ENCODE peak calls at places on chromosome 21, in seven cellular contexts. S is HuH-7, B is KBM-7, X is fibroblast of the aortic adventitia, Q is BE2C, L is H4, W is head of caudate nucleus. O is an unnamed sample.

GRCh38 chr21:14075346-14076142 is 135.2 kb downstream of the LIPI start:
- DNase-seq in L (no peak), X (no peak), W (no peak), Q (no peak), S (no peak), B (no peak), O (no peak)

GRCh38 chr21:36320421-36321324 is 676 bp downstream of the MORC3 start:
- DNase-seq in X (peak), S (peak), Q (no peak), B (peak), L (peak), W (peak), O (peak)

GRCh38 chr21:42547906-42548365 is 34.3 kb downstream of the SLC37A1 start:
- DNase-seq in S (no peak), X (no peak), Q (no peak), W (no peak), L (no peak), B (no peak), O (no peak)

GRCh38 chr21:33362044-33362555 is 37.3 kb downstream of the IFNAR1 start:
- DNase-seq in Q (no peak), B (peak), X (no peak), L (no peak), S (no peak), W (no peak), O (no peak)

GRCh38 chr21:35050348-35051286 is 1.5 kb upstream of the RUNX1 start:
- DNase-seq in X (peak), S (no peak), Q (no peak), L (no peak), W (no peak), B (no peak), O (peak)

GRCh38 chr21:26072891-26073615 is 97.5 kb downstream of the APP start:
- DNase-seq in L (no peak), B (no peak), W (no peak), S (no peak), X (peak), Q (no peak), O (peak)

GRCh38 chr21:26982767-26983166 is 15.9 kb upstream of the ADAMTS5 start:
- DNase-seq in W (no peak), X (peak), Q (no peak), B (no peak), L (peak), S (no peak), O (peak)

GRCh38 chr21:44701541-44701940 is 4.6 kb downstream of the KRTAP10-12 start:
- DNase-seq in Q (no peak), L (no peak), X (no peak), S (no peak), W (no peak), B (no peak), O (no peak)

GRCh38 chr21:16571594-16571993 is 841.8 kb downstream of the USP25 start:
- DNase-seq in B (no peak), W (no peak), L (no peak), X (no peak), S (no peak), Q (no peak), O (peak)

GRCh38 chr21:28230559-28230958 is 762.1 kb downstream of the LTN1 start:
- DNase-seq in Q (no peak), X (peak), B (no peak), L (no peak), S (no peak), W (no peak), O (peak)

GRCh38 chr21:23478381-23478780 is 2128.9 kb downstream of the MRPL39 start:
- DNase-seq in B (no peak), W (no peak), Q (no peak), S (no peak), L (no peak), X (no peak), O (no peak)

GRCh38 chr21:42648606-42649005 is 4.8 kb upstream of the PDE9A start:
- DNase-seq in W (no peak), S (no peak), Q (no peak), L (no peak), X (no peak), B (no peak), O (no peak)

GRCh38 chr21:31511258-31511657 is 148.2 kb upstream of the SOD1 start:
- DNase-seq in B (no peak), X (no peak), W (no peak), S (no peak), Q (no peak), L (no peak), O (no peak)

GRCh38 chr21:34367320-34367935 is 3.6 kb downstream of the KCNE2 start:
- DNase-seq in L (peak), X (peak), S (peak), Q (peak), B (peak), W (no peak), O (peak)

O was measured in fibroblast of mammary gland.